ENCODE peak calls at places on chromosomes 5 and 9, in nine cellular contexts. L is left lung, F is Karpas-422, A is neural progenitor cell, U is spleen, M is MM.1S, X is PC-3, H is brain microvascular endothelial cell, Y is left ventricle myocardium inferior. J is an unnamed sample.

GRCh38 chr5:88368201-88368600 is 99.6 kb upstream of the TMEM161B start:
- DNase-seq in L (no peak), F (no peak), A (no peak), U (no peak), M (no peak), X (no peak), H (no peak), Y (no peak), J (no peak)

GRCh38 chr5:34062419-34062818 is 19.4 kb upstream of the C1QTNF3 start:
- DNase-seq in L (no peak), F (no peak), A (no peak), U (no peak), M (no peak), X (no peak), H (no peak), Y (no peak), J (no peak)

GRCh38 chr9:6877671-6878161 is 119.9 kb downstream of the KDM4C start:
- DNase-seq in L (no peak), F (no peak), A (no peak), U (no peak), M (no peak), X (peak; percentile 67), H (peak; percentile 86), Y (no peak), J (no peak)

GRCh38 chr5:156802501-156802900 is 47.6 kb upstream of the PPP1R2B start:
- DNase-seq in L (no peak), F (no peak), A (peak; percentile 40), U (no peak), M (no peak), X (no peak), H (no peak), Y (no peak), J (no peak)

GRCh38 chr5:14406554-14406849 is 175.1 kb upstream of the OTULINL start:
- DNase-seq in L (no peak), F (no peak), A (no peak), U (no peak), M (no peak), X (peak; percentile 99), H (peak; percentile 94), Y (no peak), J (no peak)

GRCh38 chr9:35306281-35306680 is 144.5 kb downstream of the UNC13B start:
- DNase-seq in L (no peak), F (no peak), A (no peak), U (no peak), M (no peak), X (no peak), H (peak; percentile 20), Y (no peak), J (no peak)

GRCh38 chr5:137201876-137202275 is 297.2 kb downstream of the SPOCK1 start:
- DNase-seq in L (no peak), F (no peak), A (no peak), U (no peak), M (no peak), X (peak; percentile 8), H (peak; percentile 14), Y (no peak), J (no peak)

GRCh38 chr5:126600631-126601511 is at the start of gene PHAX:
- DNase-seq in L (peak; percentile 82), F (peak; percentile 89), A (peak; percentile 92), U (peak; percentile 95), M (peak; percentile 85), X (peak; percentile 76), H (peak; percentile 68), Y (peak; percentile 77), J (peak; percentile 82)

GRCh38 chr9:86783884-86784283 is 163.4 kb downstream of the GAS1 start:
- DNase-seq in L (no peak), F (peak; percentile 11), A (no peak), U (no peak), M (no peak), X (no peak), H (peak; percentile 7), Y (no peak), J (no peak)

GRCh38 chr5:60943624-60944023 is 1.2 kb downstream of the ERCC8 start:
- DNase-seq in L (no peak), F (peak; percentile 55), A (no peak), U (no peak), M (no peak), X (peak; percentile 7), H (no peak), Y (no peak), J (no peak)
- H3K4me3 ChIP-seq in L (no peak overlapping the region), F (peak overlapping the region; percentile 85), A (peak overlapping the region; percentile 59), U (no peak overlapping the region), M (no peak overlapping the region), X (peak overlapping the region; percentile 78), H (no peak overlapping the region), Y (peak overlapping the region; percentile 91), J (no peak overlapping the region)

GRCh38 chr9:111662851-111663823 is 1.7 kb downstream of the GNG10 start:
- DNase-seq in L (no peak), F (peak; percentile 49), A (peak; percentile 11), U (no peak), M (no peak), X (no peak), H (no peak), Y (no peak), J (no peak)

GRCh38 chr9:111661802-111662491 is 542 bp downstream of the GNG10 start:
- DNase-seq in L (peak; percentile 43), F (peak; percentile 77), A (peak; percentile 90), U (peak; percentile 88), M (no peak), X (peak; percentile 25), H (no peak), Y (peak; percentile 37), J (peak; percentile 86)

GRCh38 chr9:111658943-111659342 is 2.5 kb upstream of the GNG10 start:
- DNase-seq in L (no peak), F (no peak), A (no peak), U (no peak), M (no peak), X (no peak), H (no peak), Y (no peak), J (no peak)

GRCh38 chr9:111659706-111660105 is 1.7 kb upstream of the GNG10 start:
- DNase-seq in L (no peak), F (no peak), A (no peak), U (no peak), M (no peak), X (no peak), H (no peak), Y (no peak), J (no peak)

GRCh38 chr9:111661150-111661801 is at the start of gene GNG10:
- DNase-seq in L (peak; percentile 70), F (peak; percentile 86), A (peak; percentile 80), U (peak; percentile 95), M (peak; percentile 53), X (peak; percentile 53), H (peak; percentile 40), Y (peak; percentile 61), J (peak; percentile 73)
- H3K27ac ChIP-seq in L (peak within 1 kb of the TSS; percentile 96), F (peak within 1 kb of the TSS; percentile 70), A (peak within 1 kb of the TSS; percentile 82), U (peak within 1 kb of the TSS; percentile 94), M (no peak within 1 kb of the TSS), X (no peak within 1 kb of the TSS), H (peak within 1 kb of the TSS; percentile 38), Y (peak within 1 kb of the TSS; percentile 86), J (peak within 1 kb of the TSS; percentile 27)

GRCh38 chr5:35634326-35634725 is 16.7 kb downstream of the SPEF2 start:
- DNase-seq in L (no peak), F (no peak), A (no peak), U (no peak), M (no peak), X (no peak), H (no peak), Y (no peak), J (no peak)
- H3K4me3 ChIP-seq in L (no peak overlapping the region), F (no peak overlapping the region), A (no peak overlapping the region), U (no peak overlapping the region), M (no peak overlapping the region), X (no peak overlapping the region), H (no peak overlapping the region), Y (no peak overlapping the region), J (no peak overlapping the region)

GRCh38 chr9:22919423-22919822 is 472.8 kb downstream of the DMRTA1 start:
- DNase-seq in L (no peak), F (no peak), A (no peak), U (no peak), M (no peak), X (no peak), H (no peak), Y (no peak), J (no peak)
- H3K27ac ChIP-seq in L (no peak overlapping the region), F (no peak overlapping the region), A (no peak overlapping the region), U (no peak overlapping the region), M (no peak overlapping the region), X (no peak overlapping the region), H (no peak overlapping the region), Y (no peak overlapping the region), J (no peak overlapping the region)

DNA sequence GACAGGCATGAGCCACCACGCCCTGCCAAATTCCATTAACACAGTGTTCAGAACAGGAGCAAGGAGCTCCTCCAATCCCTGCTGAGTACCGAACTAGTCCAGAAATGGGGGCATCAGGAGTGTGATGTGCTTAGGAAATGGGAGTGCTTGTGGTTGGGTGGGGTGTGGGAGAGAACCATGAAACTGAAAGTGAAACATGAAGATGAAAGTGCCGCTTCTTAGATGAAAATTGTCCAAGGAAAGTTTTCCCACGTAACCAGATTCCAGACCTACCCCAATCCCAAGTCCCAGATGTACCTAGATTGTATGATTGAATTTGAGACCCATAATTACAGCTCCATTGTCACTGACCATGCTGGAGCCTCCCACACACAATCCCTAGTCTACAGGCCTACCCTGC is 16.6 kb upstream of the ZNF131 start:
- DNase-seq in L (no peak), F (no peak), A (no peak), U (no peak), M (no peak), X (no peak), H (no peak), Y (no peak), J (no peak)
- H3K4me3 ChIP-seq in L (no peak overlapping the region), F (no peak overlapping the region), A (no peak overlapping the region), U (no peak overlapping the region), M (no peak overlapping the region), X (no peak overlapping the region), H (no peak overlapping the region), Y (no peak overlapping the region), J (no peak overlapping the region)

J was measured in aorta.